ENCODE peak calls at places on chromosome 16, in nine cellular contexts. G is fibroblast of lung, O is fibroblast of mammary gland, W is HFFc6, Z is ascending aorta, M is thoracic aorta, E is epithelial cell of esophagus, H is esophagus muscularis mucosa, D is A549. F is an unnamed sample.

GRCh38 chr16:89828199-89828869 is at the start of gene SPIRE2:
- DNase-seq in E (peak), O (peak), W (peak), M (no peak), D (peak), Z (no peak), H (no peak), G (peak), F (peak)

GRCh38 chr16:67184453-67185002 is 765 bp upstream of the MATCAP1 start:
- DNase-seq in G (no peak), O (no peak), E (no peak), H (no peak), Z (no peak), D (peak), M (no peak), W (no peak), F (no peak)

GRCh38 chr16:56350491-56351405 is 74.6 kb downstream of the AMFR start:
- DNase-seq in G (no peak), M (no peak), D (no peak), W (no peak), H (no peak), O (no peak), E (no peak), Z (no peak), F (no peak)

GRCh38 chr16:64705443-64705842 is 416.4 kb downstream of the CDH11 start:
- DNase-seq in G (peak), W (peak), D (no peak), M (no peak), O (no peak), E (no peak), H (no peak), Z (no peak), F (no peak)

GRCh38 chr16:74872302-74872701 is 97.7 kb upstream of the FA2H start:
- DNase-seq in W (no peak), D (no peak), M (no peak), Z (no peak), H (no peak), O (no peak), G (no peak), E (no peak), F (no peak)

GRCh38 chr16:22359679-22360078 is 14.7 kb downstream of the CDR2 start:
- DNase-seq in D (no peak), G (no peak), Z (no peak), E (no peak), H (no peak), O (no peak), W (no peak), M (no peak), F (no peak)

GRCh38 chr16:73280366-73280765 is 232.4 kb upstream of the ZFHX3 start:
- DNase-seq in O (no peak), M (no peak), H (no peak), E (peak), D (no peak), Z (no peak), G (no peak), W (no peak), F (no peak)

GRCh38 chr16:11240636-11241473 is 15.1 kb downstream of the SOCS1 start:
- DNase-seq in E (no peak), D (no peak), H (no peak), O (no peak), G (no peak), Z (no peak), W (no peak), M (no peak), F (no peak)

GRCh38 chr16:9256196-9256595 is 164.8 kb downstream of the HAPSTR1 start:
- DNase-seq in H (no peak), W (no peak), O (peak), D (peak), G (no peak), M (no peak), Z (no peak), E (no peak), F (no peak)

GRCh38 chr16:9422769-9423513 is 331.5 kb downstream of the HAPSTR1 start:
- DNase-seq in D (no peak), G (no peak), E (no peak), O (no peak), M (no peak), W (no peak), Z (no peak), H (no peak), F (no peak)

GRCh38 chr16:57998484-57998883 is 2.0 kb downstream of the ZNF319 start:
- DNase-seq in D (peak), Z (no peak), H (no peak), M (no peak), W (no peak), O (peak), E (peak), G (peak), F (no peak)

GRCh38 chr16:55508941-55509920 is at the start of gene LPCAT2:
- DNase-seq in H (no peak), M (no peak), O (peak), Z (no peak), G (peak), W (peak), D (peak), E (peak), F (peak)

GRCh38 chr16:27169511-27170071 is 33.7 kb upstream of the KDM8 start:
- DNase-seq in E (peak), D (peak), O (peak), H (no peak), M (no peak), Z (no peak), G (peak), W (peak), F (no peak)
- TF ChIP-seq CTCF in E (peak), D (peak), O (peak), H (no peak), M (no peak), Z (no peak), G (peak), W (peak), F (no peak)

GRCh38 chr16:86048221-86048620 is 149.3 kb downstream of the IRF8 start:
- DNase-seq in M (no peak), W (no peak), H (no peak), G (no peak), E (no peak), O (no peak), Z (no peak), D (no peak), F (no peak)
- TF ChIP-seq CTCF in M (no peak), W (no peak), H (no peak), G (no peak), E (no peak), O (no peak), Z (no peak), D (no peak), F (no peak)

GRCh38 chr16:3173892-3174617 is 13.9 kb upstream of the OR1F1 start:
- DNase-seq in E (peak), O (no peak), Z (no peak), M (no peak), G (no peak), D (peak), H (no peak), W (no peak), F (peak)
- TF ChIP-seq CTCF in E (peak), O (peak), Z (no peak), M (no peak), G (peak), D (peak), H (no peak), W (peak), F (peak)

GRCh38 chr16:3134338-3135119 is at the start of gene ZNF213:
- DNase-seq in G (peak), W (peak), Z (peak), D (peak), H (peak), M (peak), E (peak), O (peak), F (peak)
- TF ChIP-seq CTCF in G (no peak), W (no peak), Z (no peak), D (no peak), H (no peak), M (no peak), E (no peak), O (no peak), F (no peak)

GRCh38 chr16:3020604-3021448 is 658 bp downstream of the TNFRSF12A start:
- DNase-seq in Z (peak), M (peak), D (peak), G (peak), W (peak), H (peak), E (peak), O (peak), F (no peak)

GRCh38 chr16:3019594-3020246 is 448 bp upstream of the TNFRSF12A start:
- DNase-seq in D (no peak), M (no peak), Z (no peak), E (no peak), G (no peak), H (no peak), O (no peak), W (no peak), F (no peak)

GRCh38 chr16:3022208-3022696 is 1.5 kb downstream of the HCFC1R1 start:
- DNase-seq in O (peak), E (peak), W (peak), G (peak), D (peak), Z (peak), M (peak), H (peak), F (no peak)

GRCh38 chr16:3021449-3022207 is 1.5 kb downstream of the TNFRSF12A start:
- DNase-seq in D (peak), M (peak), Z (peak), H (no peak), G (peak), O (peak), E (peak), W (peak), F (peak)

GRCh38 chr16:3020247-3020603 is at the start of gene TNFRSF12A:
- DNase-seq in G (peak), O (peak), D (peak), H (peak), E (peak), W (peak), M (no peak), Z (no peak), F (peak)
- TF ChIP-seq CTCF in G (no peak), O (no peak), D (no peak), H (peak), E (no peak), W (no peak), M (no peak), Z (no peak), F (no peak)

GRCh38 chr16:50776042-50776441 is 34.2 kb downstream of the CYLD start:
- DNase-seq in E (no peak), W (no peak), O (no peak), H (no peak), Z (no peak), M (no peak), D (no peak), G (no peak), F (no peak)

GRCh38 chr16:50774405-50774804 is 32.5 kb downstream of the CYLD start:
- DNase-seq in H (no peak), D (no peak), O (no peak), W (no peak), M (no peak), Z (no peak), G (no peak), E (no peak), F (no peak)

GRCh38 chr16:50774960-50775359 is 33.1 kb downstream of the CYLD start:
- DNase-seq in Z (no peak), W (no peak), M (no peak), G (no peak), D (no peak), O (no peak), E (no peak), H (no peak), F (no peak)

GRCh38 chr16:50767197-50767596 is 25.3 kb downstream of the CYLD start:
- DNase-seq in E (no peak), Z (no peak), G (no peak), O (no peak), M (no peak), D (no peak), W (no peak), H (no peak), F (no peak)

GRCh38 chr16:50771366-50771765 is 29.5 kb downstream of the CYLD start:
- DNase-seq in Z (no peak), D (no peak), G (peak), O (peak), W (peak), H (no peak), E (peak), M (no peak), F (no peak)
- TF ChIP-seq CTCF in Z (no peak), D (no peak), G (no peak), O (no peak), W (no peak), H (no peak), E (no peak), M (no peak), F (no peak)

F was measured in GM06990.